ENCODE peak calls at places on chromosomes 2 and 18, in six cellular contexts. P is nephron progenitor cell, N is Calu3, B is right atrium auricular region, Y is cardiac muscle cell, G is Peyer's patch. M is an unnamed sample.

GRCh38 chr18:75247601-75248421 is 37.2 kb downstream of the TSHZ1 start:
- DNase-seq in Y (no peak), B (no peak), G (no peak), P (no peak), N (no peak), M (no peak)

GRCh38 chr2:239559417-239560261 is 158.8 kb upstream of the HDAC4 start:
- DNase-seq in B (no peak), N (no peak), P (no peak), Y (no peak), G (peak), M (no peak)

GRCh38 chr2:85091838-85092237 is 41.4 kb upstream of the TCF7L1 start:
- DNase-seq in B (no peak), P (no peak), N (no peak), G (no peak), Y (no peak), M (no peak)

GRCh38 chr2:30758315-30758714 is 48.9 kb downstream of the CAPN13 start:
- DNase-seq in B (no peak), Y (no peak), G (peak), P (no peak), N (no peak), M (no peak)

GRCh38 chr2:28263690-28264089 is 129.0 kb upstream of the FOSL2 start:
- DNase-seq in P (no peak), G (no peak), N (no peak), Y (no peak), B (no peak), M (no peak)

GRCh38 chr2:230798769-230799399 is 65.9 kb upstream of the ITM2C start:
- DNase-seq in B (no peak), N (peak), P (peak), Y (peak), G (no peak), M (peak)

GRCh38 chr2:27807476-27807875 is 36.0 kb downstream of the MRPL33 start:
- DNase-seq in N (peak), G (peak), B (no peak), P (peak), Y (peak), M (no peak)

GRCh38 chr2:109335586-109336266 is 206.7 kb downstream of the SH3RF3 start:
- DNase-seq in P (no peak), Y (no peak), N (no peak), G (no peak), B (no peak), M (no peak)

GRCh38 chr2:232781765-232782164 is 5.4 kb upstream of the KCNJ13 start:
- DNase-seq in B (no peak), N (peak), P (no peak), G (no peak), Y (no peak), M (no peak)

GRCh38 chr18:48802543-48803428 is 148.0 kb downstream of the SMAD7 start:
- DNase-seq in B (peak), P (peak), N (no peak), G (no peak), Y (peak), M (no peak)

GRCh38 chr2:168456526-168457176 is 579 bp downstream of the CERS6 start:
- DNase-seq in P (peak), N (peak), B (no peak), Y (peak), G (peak), M (peak)

GRCh38 chr2:218568190-218569037 is at the start of the genes CNOT9 and USP37:
- DNase-seq in B (peak), Y (peak), N (peak), G (peak), P (peak), M (peak)
- TF ChIP-seq CTCF in B (no peak), Y (no peak), N (no peak), G (peak), P (no peak), M (peak)

GRCh38 chr2:34480366-34480765 is 881.3 kb upstream of the FAM98A start:
- DNase-seq in B (no peak), P (no peak), Y (no peak), N (no peak), G (no peak), M (no peak)

GRCh38 chr2:34474646-34475045 is 875.5 kb upstream of the FAM98A start:
- DNase-seq in P (no peak), N (no peak), B (no peak), Y (no peak), G (no peak), M (no peak)

GRCh38 chr2:34475141-34475540 is 876.0 kb upstream of the FAM98A start:
- DNase-seq in Y (no peak), B (no peak), G (no peak), P (no peak), N (no peak), M (no peak)
- TF ChIP-seq CTCF in Y (no peak), B (no peak), G (no peak), P (no peak), N (no peak), M (no peak)

GRCh38 chr2:44295636-44296359 is 20.5 kb downstream of the SLC3A1 start:
- DNase-seq in G (no peak), B (no peak), P (no peak), Y (peak), N (no peak), M (no peak)
- TF ChIP-seq CTCF in G (no peak), B (no peak), P (no peak), Y (no peak), N (no peak), M (peak)

GRCh38 chr2:235056768-235057167 is 105.0 kb downstream of the SH3BP4 start:
- DNase-seq in N (no peak), G (no peak), B (no peak), P (no peak), Y (no peak), M (no peak)

GRCh38 chr2:235054497-235054896 is 102.7 kb downstream of the SH3BP4 start:
- DNase-seq in B (no peak), P (no peak), N (no peak), Y (no peak), G (no peak), M (no peak)

GRCh38 chr2:235053649-235054048 is 101.8 kb downstream of the SH3BP4 start:
- DNase-seq in Y (no peak), P (no peak), B (no peak), G (no peak), N (no peak), M (no peak)

GRCh38 chr2:235054919-235055318 is 103.1 kb downstream of the SH3BP4 start:
- DNase-seq in G (no peak), P (no peak), B (no peak), N (no peak), Y (no peak), M (no peak)

GRCh38 chr2:235055891-235056516 is 104.2 kb downstream of the SH3BP4 start:
- DNase-seq in N (peak), Y (peak), B (no peak), G (no peak), P (no peak), M (no peak)
- TF ChIP-seq CTCF in N (peak), Y (peak), B (peak), G (peak), P (no peak), M (peak)

GRCh38 chr2:97663962-97664635 is at the start of gene ACTR1B:
- DNase-seq in B (peak), G (peak), P (peak), Y (peak), N (peak), M (peak)
- TF ChIP-seq CTCF in B (peak), G (peak), P (peak), Y (peak), N (peak), M (peak)

GRCh38 chr2:201072201-201072530 is 365 bp downstream of the NDUFB3 start:
- DNase-seq in P (no peak), B (no peak), Y (no peak), N (no peak), G (no peak), M (no peak)

GRCh38 chr2:201074996-201075395 is 3.2 kb downstream of the NDUFB3 start:
- DNase-seq in Y (no peak), B (no peak), N (no peak), P (no peak), G (no peak), M (no peak)

GRCh38 chr2:201070966-201071304 is 536 bp downstream of the HYCC2 start:
- DNase-seq in Y (peak), B (no peak), P (no peak), G (no peak), N (peak), M (no peak)

GRCh38 chr2:201073071-201073470 is 1.3 kb downstream of the NDUFB3 start:
- DNase-seq in N (no peak), B (no peak), P (no peak), G (no peak), Y (no peak), M (no peak)

GRCh38 chr2:201071305-201072200 is at the start of the genes HYCC2 and NDUFB3:
- DNase-seq in Y (peak), B (peak), G (peak), P (peak), N (peak), M (peak)
- TF ChIP-seq CTCF in Y (peak), B (peak), G (peak), P (no peak), N (peak), M (peak)

DNA sequence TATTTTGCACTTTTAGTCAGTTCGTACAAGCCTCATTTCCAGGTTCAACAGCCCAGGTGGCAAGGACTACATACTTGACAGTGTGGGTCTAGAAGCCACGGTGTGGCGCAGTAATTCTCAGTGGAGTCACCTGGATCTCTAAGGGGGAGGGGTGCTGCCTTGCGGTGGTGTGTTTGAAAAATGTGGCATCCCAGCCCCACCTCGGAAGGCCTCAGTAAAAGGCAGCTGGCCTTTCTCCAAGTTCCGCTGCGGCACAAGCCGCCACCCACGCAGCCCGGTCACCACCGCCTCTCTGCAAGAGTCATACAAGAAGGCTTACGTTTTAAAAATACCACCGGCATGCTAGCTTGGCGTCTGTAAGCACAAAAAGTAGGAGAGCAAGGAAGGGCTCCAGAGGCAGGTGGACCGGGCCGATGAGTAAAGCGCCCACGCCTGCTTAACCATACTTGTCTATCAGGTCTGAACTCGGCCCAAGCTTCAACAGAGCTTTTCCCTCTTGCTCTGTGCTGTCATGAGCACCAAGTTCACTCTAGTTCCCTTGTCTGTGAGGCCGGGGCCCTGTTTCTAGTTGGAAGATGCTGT is 49.5 kb downstream of the SPRED2 start:
- DNase-seq in P (peak), Y (no peak), B (peak), G (peak), N (peak), M (no peak)
- TF ChIP-seq CTCF in P (no peak), Y (no peak), B (peak), G (peak), N (no peak), M (no peak)

GRCh38 chr2:238441262-238442114 is 14.8 kb downstream of the ASB1 start:
- DNase-seq in G (no peak), B (no peak), Y (no peak), N (no peak), P (no peak), M (peak)
- TF ChIP-seq CTCF in G (no peak), B (no peak), Y (peak), N (no peak), P (no peak), M (no peak)

GRCh38 chr2:3377612-3378432 is at the start of gene EIPR1:
- DNase-seq in N (peak), P (peak), G (peak), B (peak), Y (peak), M (peak)
- TF ChIP-seq CTCF in N (no peak), P (no peak), G (peak), B (no peak), Y (no peak), M (peak)

DNA sequence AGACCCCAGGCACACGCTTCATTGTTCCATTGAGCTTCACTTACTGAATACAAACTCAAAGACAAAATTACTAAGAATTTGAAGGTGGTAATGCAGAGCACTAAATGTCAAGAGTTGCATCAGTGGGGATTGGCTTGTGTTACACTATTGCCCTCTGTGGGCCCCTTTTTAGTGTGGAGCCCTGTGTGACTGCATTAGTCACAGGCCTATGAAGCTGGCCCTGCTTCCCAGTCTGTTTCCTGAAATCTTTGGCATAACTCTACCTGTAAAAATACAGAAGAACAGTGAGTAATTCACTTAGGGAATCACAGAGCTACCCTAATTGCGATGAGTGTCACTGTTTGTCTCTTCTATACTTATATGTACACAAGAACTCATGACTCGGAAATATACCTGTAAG is 40.0 kb upstream of the STPG4 start:
- DNase-seq in B (no peak), P (no peak), G (no peak), N (peak), Y (no peak), M (no peak)
- TF ChIP-seq CTCF in B (no peak), P (no peak), G (no peak), N (no peak), Y (no peak), M (no peak)

M was measured in neural crest cell.